ENCODE peak calls at places on chromosomes 6 and 20, in nine cellular contexts. P, A, Z, W, D, B, C, V and T are unnamed samples.

GRCh38 chr6:137601471-137601870 is 107.3 kb upstream of the OLIG3 start:
- DNase-seq in P (no peak), A (no peak), Z (no peak), W (no peak), D (no peak), B (no peak), C (no peak), V (no peak), T (no peak)

GRCh38 chr6:105135907-105136432 is 43.8 kb downstream of the POPDC3 start:
- DNase-seq in P (no peak), A (no peak), Z (no peak), W (no peak), D (peak; percentile 16), B (no peak), C (no peak), V (no peak), T (peak; percentile 44)

GRCh38 chr6:33264015-33264414 is 7.7 kb downstream of the VPS52 start:
- DNase-seq in P (no peak), A (no peak), Z (no peak), W (no peak), D (no peak), B (no peak), C (no peak), V (no peak), T (no peak)

GRCh38 chr20:51831891-51832675 is 29.8 kb upstream of the SALL4 start:
- DNase-seq in P (no peak), A (no peak), Z (no peak), W (no peak), D (peak; percentile 43), B (no peak), C (no peak), V (no peak), T (no peak)

GRCh38 chr6:116512155-116512559 is 718 bp downstream of the CALHM5 start:
- DNase-seq in P (no peak), A (no peak), Z (no peak), W (no peak), D (peak; percentile 21), B (no peak), C (no peak), V (no peak), T (peak; percentile 37)

GRCh38 chr6:137165375-137166246 is 7.8 kb downstream of the IL22RA2 start:
- DNase-seq in P (no peak), A (peak; percentile 8), Z (peak; percentile 46), W (no peak), D (peak; percentile 24), B (no peak), C (no peak), V (peak; percentile 33), T (peak; percentile 48)

GRCh38 chr6:149938571-149939462 is 3.0 kb upstream of the ULBP2 start:
- DNase-seq in P (no peak), A (peak; percentile 42), Z (peak; percentile 41), W (peak; percentile 50), D (no peak), B (no peak), C (no peak), V (peak; percentile 61), T (peak; percentile 32)

GRCh38 chr6:71533939-71534379 is 245.3 kb downstream of the OGFRL1 start:
- DNase-seq in P (no peak), A (no peak), Z (no peak), W (no peak), D (peak; percentile 54), B (no peak), C (no peak), V (no peak), T (peak; percentile 24)

GRCh38 chr20:33433875-33434274 is 9.7 kb downstream of the SNTA1 start:
- DNase-seq in P (no peak), A (no peak), Z (no peak), W (no peak), D (no peak), B (no peak), C (no peak), V (no peak), T (peak; percentile 67)

GRCh38 chr20:50731930-50732690 is 730 bp downstream of the PARD6B start:
- DNase-seq in P (no peak), A (no peak), Z (no peak), W (no peak), D (no peak), B (no peak), C (peak; percentile 38), V (no peak), T (no peak)

GRCh38 chr6:143232849-143233248 is 172.2 kb downstream of the AIG1 start:
- DNase-seq in P (no peak), A (no peak), Z (no peak), W (peak; percentile 16), D (peak; percentile 54), B (no peak), C (peak; percentile 62), V (peak; percentile 16), T (peak; percentile 49)

GRCh38 chr6:105363100-105363754 is 39.7 kb downstream of the PREP start:
- DNase-seq in P (no peak), A (no peak), Z (no peak), W (no peak), D (peak; percentile 59), B (no peak), C (no peak), V (no peak), T (peak; percentile 41)

GRCh38 chr20:38272961-38273360 is 12.4 kb upstream of the KIAA1755 start:
- DNase-seq in P (no peak), A (no peak), Z (no peak), W (no peak), D (peak; percentile 79), B (no peak), C (no peak), V (no peak), T (peak; percentile 83)

GRCh38 chr20:1300083-1300840 is 28.7 kb downstream of the SDCBP2 start:
- DNase-seq in P (no peak), A (no peak), Z (no peak), W (no peak), D (no peak), B (no peak), C (no peak), V (no peak), T (no peak)

GRCh38 chr20:22523499-22524392 is 60.6 kb downstream of the FOXA2 start:
- DNase-seq in P (no peak), A (no peak), Z (no peak), W (no peak), D (no peak), B (peak; percentile 41), C (no peak), V (no peak), T (no peak)

GRCh38 chr6:134802426-134803058 is 147.4 kb downstream of the ALDH8A1 start:
- DNase-seq in P (no peak), A (no peak), Z (no peak), W (no peak), D (no peak), B (no peak), C (no peak), V (no peak), T (no peak)

GRCh38 chr20:59988141-59988540 is 29.9 kb downstream of the CDH26 start:
- DNase-seq in P (no peak), A (no peak), Z (no peak), W (no peak), D (peak; percentile 18), B (peak; percentile 85), C (no peak), V (no peak), T (peak; percentile 11)

GRCh38 chr20:44017905-44018683 is 103.4 kb downstream of the TOX2 start:
- DNase-seq in P (no peak), A (no peak), Z (no peak), W (no peak), D (peak; percentile 87), B (peak; percentile 45), C (no peak), V (no peak), T (peak; percentile 99)

GRCh38 chr6:15911753-15912504 is 217.0 kb upstream of the MYLIP start:
- DNase-seq in P (no peak), A (no peak), Z (no peak), W (no peak), D (no peak), B (no peak), C (peak; percentile 54), V (peak; percentile 24), T (no peak)

GRCh38 chr6:143007626-143008025 is 53.1 kb upstream of the AIG1 start:
- DNase-seq in P (no peak), A (no peak), Z (no peak), W (no peak), D (peak; percentile 87), B (no peak), C (no peak), V (no peak), T (peak; percentile 36)

GRCh38 chr6:111971866-111972532 is 81.9 kb upstream of the CCN6 start:
- DNase-seq in P (no peak), A (no peak), Z (no peak), W (no peak), D (peak; percentile 86), B (no peak), C (no peak), V (no peak), T (peak; percentile 60)